ENCODE peak calls at places on chromosome 14, in six cellular contexts. P is neuronal stem cell, B is mesendoderm, F is mesenchymal stem cell, A is IMR-90, L is H9. E is an unnamed sample.

GRCh38 chr14:59254146-59254910 is 65.9 kb downstream of the DAAM1 start:
- DNase-seq in F (peak; percentile 97), P (no peak), A (peak; percentile 95), B (peak; percentile 45), L (no peak), E (no peak)

GRCh38 chr14:104280085-104280901 is 141.9 kb downstream of the KIF26A start:
- DNase-seq in L (peak; percentile 25), B (no peak), P (no peak), A (no peak), F (no peak), E (no peak)

GRCh38 chr14:58280954-58281787 is 17.2 kb upstream of the ARID4A start:
- DNase-seq in L (no peak), B (no peak), P (no peak), A (peak; percentile 92), F (peak; percentile 96), E (no peak)

GRCh38 chr14:30016025-30016424 is 88.4 kb upstream of the PRKD1 start:
- DNase-seq in B (no peak), P (no peak), L (no peak), F (no peak), A (no peak), E (no peak)

GRCh38 chr14:72476657-72477499 is 417.0 kb downstream of the DPF3 start:
- DNase-seq in A (peak; percentile 53), P (no peak), L (peak; percentile 33), B (peak; percentile 46), F (peak; percentile 86), E (peak; percentile 19)

GRCh38 chr14:32354716-32355115 is 25.6 kb downstream of the AKAP6 start:
- DNase-seq in F (no peak), P (no peak), A (no peak), L (no peak), B (no peak), E (no peak)

GRCh38 chr14:62796431-62796830 is 248.8 kb downstream of the KCNH5 start:
- DNase-seq in B (no peak), L (no peak), P (no peak), F (no peak), A (no peak), E (no peak)

GRCh38 chr14:35556548-35556947 is 22.6 kb downstream of the INSM2 start:
- DNase-seq in A (no peak), L (no peak), P (no peak), F (no peak), B (no peak), E (no peak)

GRCh38 chr14:56172571-56172971 is 54.4 kb downstream of the PELI2 start:
- DNase-seq in L (no peak), B (peak; percentile 51), F (peak; percentile 84), A (peak; percentile 92), P (no peak), E (no peak)

GRCh38 chr14:52254086-52254485 is 13.4 kb upstream of the PTGDR start:
- DNase-seq in A (no peak), F (no peak), B (no peak), L (no peak), P (no peak), E (no peak)

GRCh38 chr14:94170151-94170550 is 4.0 kb upstream of the PPP4R4 start:
- DNase-seq in A (no peak), B (no peak), F (no peak), P (no peak), L (no peak), E (no peak)

GRCh38 chr14:106802413-106803364 is 1276.3 kb downstream of the TMEM121 start:
- DNase-seq in L (no peak), P (no peak), A (no peak), B (no peak), F (no peak), E (no peak)

GRCh38 chr14:105043656-105044055 is 21.6 kb downstream of the GPR132 start:
- DNase-seq in L (no peak), P (no peak), B (no peak), A (no peak), F (no peak), E (no peak)

GRCh38 chr14:34237677-34238076 is 224.4 kb downstream of the SPTSSA start:
- DNase-seq in P (no peak), B (no peak), A (no peak), L (no peak), F (no peak), E (no peak)

GRCh38 chr14:96747608-96748007 is 49.6 kb upstream of the VRK1 start:
- DNase-seq in L (no peak), P (no peak), F (no peak), B (no peak), A (no peak), E (no peak)

GRCh38 chr14:99539503-99539902 is 58.3 kb downstream of the CCNK start:
- DNase-seq in A (no peak), L (no peak), B (no peak), P (no peak), F (no peak), E (no peak)

GRCh38 chr14:72758420-72758819 is 135.5 kb downstream of the DPF3 start:
- DNase-seq in L (no peak), B (no peak), F (no peak), P (no peak), A (no peak), E (no peak)

GRCh38 chr14:99779751-99780150 is 13.5 kb upstream of the EML1 start:
- DNase-seq in F (peak; percentile 47), A (peak; percentile 76), L (no peak), B (peak; percentile 63), P (no peak), E (no peak)

GRCh38 chr14:24066490-24067132 is 4.8 kb upstream of the CPNE6 start:
- DNase-seq in A (no peak), P (no peak), L (no peak), F (no peak), B (no peak), E (no peak)

GRCh38 chr14:22723814-22724213 is 42.7 kb upstream of the OXA1L start:
- DNase-seq in A (no peak), F (no peak), B (no peak), L (no peak), P (no peak), E (peak; percentile 1)

GRCh38 chr14:69133206-69134125 is 19.5 kb downstream of the DCAF5 start:
- DNase-seq in B (peak; percentile 70), F (peak; percentile 81), P (no peak), L (no peak), A (peak; percentile 78), E (no peak)

GRCh38 chr14:56561586-56561985 is 18.0 kb upstream of the TMEM260 start:
- DNase-seq in B (no peak), A (no peak), P (no peak), F (no peak), L (no peak), E (no peak)

GRCh38 chr14:100263141-100263540 is 24.2 kb downstream of the YY1 start:
- DNase-seq in F (peak; percentile 68), P (no peak), L (no peak), A (no peak), B (no peak), E (no peak)

GRCh38 chr14:88218119-88218915 is 104.8 kb downstream of the KCNK10 start:
- DNase-seq in B (no peak), A (no peak), F (no peak), L (no peak), P (no peak), E (no peak)

GRCh38 chr14:63508033-63508432 is 35.1 kb downstream of the PPP2R5E start:
- DNase-seq in L (no peak), P (no peak), F (no peak), B (peak; percentile 59), A (no peak), E (no peak)

GRCh38 chr14:103748539-103748867 is 32.9 kb downstream of the ZFYVE21 start:
- DNase-seq in L (no peak), F (no peak), P (no peak), A (no peak), B (no peak), E (no peak)

GRCh38 chr14:23186913-23187654 is 3.6 kb upstream of the SLC7A8 start:
- DNase-seq in P (no peak), B (peak; percentile 66), F (peak; percentile 71), A (peak; percentile 76), L (no peak), E (no peak)

DNA sequence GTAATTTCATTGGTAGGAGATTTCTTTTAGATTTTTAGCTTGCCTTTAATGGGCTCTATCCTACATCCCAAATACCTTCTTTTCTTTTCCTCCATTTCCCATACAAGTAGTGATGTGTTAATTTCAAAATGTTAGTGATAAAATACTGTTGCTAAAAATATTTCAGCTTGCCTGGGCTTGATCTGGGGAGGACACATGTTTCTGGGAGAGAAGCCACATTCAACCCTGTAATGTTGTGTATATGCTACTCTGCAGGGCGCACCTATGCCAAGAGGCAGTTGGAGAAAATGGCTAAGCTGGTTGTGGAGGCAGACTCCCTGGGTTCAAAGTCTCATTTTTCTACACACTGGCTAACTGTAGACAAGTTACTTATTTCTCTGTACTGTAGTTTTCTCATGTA is 26.3 kb downstream of the FLRT2 start:
- DNase-seq in B (no peak), F (no peak), P (no peak), A (no peak), L (no peak), E (no peak)
- H2BK15ac ChIP-seq in B (no peak overlapping the region), F (no peak overlapping the region), P (no peak overlapping the region), A (no peak overlapping the region), L (no peak overlapping the region), E (no peak overlapping the region)

DNA sequence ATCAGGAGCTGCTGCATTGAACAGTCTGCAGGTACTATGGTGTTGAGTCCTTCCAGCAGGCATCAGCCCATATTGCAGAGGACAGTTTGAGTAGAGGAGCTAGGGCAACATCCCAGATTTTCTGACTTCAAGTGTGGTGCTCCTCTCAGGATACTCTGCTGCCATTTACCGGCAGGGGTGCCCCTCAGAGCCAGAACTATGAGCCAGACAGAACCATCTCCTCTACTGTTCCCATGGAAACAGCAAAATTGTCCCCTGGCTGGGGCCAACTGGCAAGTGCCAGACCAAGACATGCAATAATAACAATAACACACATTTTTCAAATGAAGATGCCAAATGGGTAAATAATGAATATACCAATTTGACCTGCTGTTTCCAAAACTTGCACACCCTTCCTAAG is 102.9 kb downstream of the ADCK1 start:
- DNase-seq in F (no peak), B (no peak), P (no peak), L (no peak), A (no peak), E (no peak)
- H2BK15ac ChIP-seq in F (no peak overlapping the region), B (no peak overlapping the region), P (no peak overlapping the region), L (no peak overlapping the region), A (no peak overlapping the region), E (no peak overlapping the region)

GRCh38 chr14:102571478-102572042 is 20.9 kb upstream of the RCOR1 start:
- DNase-seq in P (no peak), L (no peak), A (no peak), F (no peak), B (no peak), E (no peak)
- H2BK15ac ChIP-seq in P (no peak overlapping the region), L (no peak overlapping the region), A (no peak overlapping the region), F (no peak overlapping the region), B (no peak overlapping the region), E (no peak overlapping the region)

DNA sequence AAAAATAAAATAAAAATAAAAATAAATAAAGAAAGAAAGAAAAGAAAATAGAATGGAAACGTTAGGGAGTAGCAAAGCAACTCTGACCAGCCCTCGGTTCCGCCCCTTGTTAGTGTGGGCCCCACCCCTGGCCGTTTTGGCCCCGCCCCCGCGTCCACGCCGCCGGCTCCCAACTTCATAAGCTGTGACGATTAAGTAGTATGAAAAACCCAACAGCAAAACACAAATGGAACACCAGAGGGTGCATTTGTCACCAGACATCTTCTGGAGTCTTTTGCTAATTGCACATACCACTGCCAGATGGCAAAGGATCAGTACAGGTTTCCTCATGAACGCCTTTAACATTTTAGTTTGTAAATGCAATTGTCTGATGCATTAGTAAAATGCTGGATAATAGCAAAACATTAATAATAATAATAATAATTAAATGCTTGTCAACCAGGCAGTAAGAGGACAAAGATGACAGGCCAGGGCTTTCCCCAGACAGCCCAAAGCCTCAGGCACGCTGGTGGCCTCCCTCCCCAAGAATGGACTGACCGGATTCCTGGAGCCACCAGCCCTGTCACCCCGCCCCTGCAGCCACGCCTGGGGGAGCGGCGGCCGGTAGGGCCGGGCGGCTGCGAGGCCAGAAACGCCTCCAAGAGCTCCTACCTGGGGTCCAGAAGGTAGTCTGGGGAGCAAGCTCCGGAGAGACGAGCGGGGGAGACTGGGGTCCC is 23.6 kb downstream of the HSP90AA1 start:
- DNase-seq in L (peak; percentile 68), B (peak; percentile 73), P (peak; percentile 40), A (peak; percentile 83), F (peak; percentile 91), E (peak; percentile 85)
- H2BK15ac ChIP-seq in L (no peak overlapping the region), B (no peak overlapping the region), P (no peak overlapping the region), A (no peak overlapping the region), F (no peak overlapping the region), E (no peak overlapping the region)

E was measured in H1.